ENCODE peak calls at places on chromosomes 2 and 18, in four cellular contexts. X is activated naive CD8-positive, alpha-beta T cell treated with anti-CD3 and anti-CD28 coated beads for 36 hours; T is T follicular helper cell; Y is transverse colon. B is an unnamed sample.

GRCh38 chr2:20577495-20578235 is 73.2 kb downstream of the HS1BP3 start:
- DNase-seq in X (no peak), T (no peak), Y (no peak), B (no peak)

GRCh38 chr2:68556384-68556783 is 87.0 kb upstream of the PROKR1 start:
- DNase-seq in X (no peak), T (no peak), Y (no peak), B (no peak)

GRCh38 chr2:166333809-166334208 is 41.9 kb downstream of the SCN9A start:
- DNase-seq in X (no peak), T (no peak), Y (no peak), B (no peak)

GRCh38 chr2:75608684-75609333 is 37.8 kb upstream of the MRPL19 start:
- DNase-seq in X (peak; percentile 56), T (peak; percentile 5), Y (peak; percentile 38), B (peak; percentile 81)

GRCh38 chr2:96540136-96540535 is 3.6 kb downstream of the ARID5A start:
- DNase-seq in X (no peak), T (no peak), Y (no peak), B (no peak)

GRCh38 chr2:196259507-196260481 is 88.4 kb upstream of the STK17B start:
- DNase-seq in X (peak; percentile 38), T (peak; percentile 25), Y (no peak), B (no peak)

GRCh38 chr2:66651295-66651694 is 216.4 kb downstream of the MEIS1 start:
- DNase-seq in X (no peak), T (no peak), Y (no peak), B (no peak)

GRCh38 chr2:183010112-183010511 is 28.1 kb downstream of the NCKAP1 start:
- DNase-seq in X (no peak), T (no peak), Y (no peak), B (no peak)

GRCh38 chr2:240459401-240460242 is 24.2 kb downstream of the GPC1 start:
- DNase-seq in X (no peak), T (no peak), Y (no peak), B (no peak)

GRCh38 chr18:68034293-68034692 is 517.8 kb upstream of the DSEL start:
- DNase-seq in X (no peak), T (no peak), Y (no peak), B (no peak)

GRCh38 chr18:49845629-49846252 is 32.4 kb upstream of the ACAA2 start:
- DNase-seq in X (no peak), T (no peak), Y (no peak), B (no peak)

GRCh38 chr2:85601771-85602475 is 575 bp downstream of the TMEM150A start:
- DNase-seq in X (no peak), T (no peak), Y (peak; percentile 73), B (no peak)

GRCh38 chr2:231934441-231935206 is 8.4 kb upstream of the NPPC start:
- DNase-seq in X (no peak), T (no peak), Y (no peak), B (peak; percentile 44)

B was measured in type B pancreatic cell.